ENCODE peak calls at places on chromosomes 13 and 19, in eight cellular contexts. V is body of pancreas; Q is naive B cell; D is chondrocyte; B is NCI-H82; L is HTR-8/SVneo; P is DND-41; X is CD8-positive, alpha-beta memory T cell. M is an unnamed sample.

GRCh38 chr13:95035311-95036109 is 265.7 kb downstream of the ABCC4 start:
- DNase-seq in V (no peak), Q (no peak), D (no peak), B (peak; percentile 98), L (no peak), P (no peak), X (no peak), M (no peak)

GRCh38 chr19:4069331-4069959 is 2.7 kb upstream of the ZBTB7A start:
- DNase-seq in V (no peak), Q (no peak), D (no peak), B (no peak), L (no peak), P (peak; percentile 52), X (peak; percentile 56), M (no peak)

GRCh38 chr19:29837448-29837961 is 25.7 kb downstream of the CCNE1 start:
- DNase-seq in V (no peak), Q (peak; percentile 60), D (peak; percentile 53), B (no peak), L (no peak), P (no peak), X (no peak), M (no peak)

GRCh38 chr19:9793051-9793591 is 24.6 kb upstream of the ZNF846 start:
- DNase-seq in V (peak; percentile 48), Q (no peak), D (no peak), B (peak; percentile 59), L (no peak), P (peak; percentile 80), X (peak; percentile 55), M (no peak)

GRCh38 chr19:36215276-36216171 is 618 bp downstream of the ZNF146 start:
- DNase-seq in V (no peak), Q (no peak), D (no peak), B (peak; percentile 51), L (no peak), P (peak; percentile 22), X (no peak), M (no peak)

GRCh38 chr19:19643158-19644053 is at the start of gene GMIP:
- DNase-seq in V (peak; percentile 85), Q (peak; percentile 88), D (no peak), B (peak; percentile 85), L (peak; percentile 84), P (peak; percentile 87), X (peak; percentile 85), M (peak; percentile 86)

GRCh38 chr13:30829145-30829544 is 76.9 kb upstream of the MEDAG start:
- DNase-seq in V (no peak), Q (no peak), D (no peak), B (no peak), L (peak; percentile 46), P (no peak), X (no peak), M (peak; percentile 95)

GRCh38 chr13:74771964-74772363 is 637.8 kb upstream of the KLF12 start:
- DNase-seq in V (no peak), Q (no peak), D (no peak), B (no peak), L (peak; percentile 27), P (no peak), X (no peak), M (peak; percentile 25)

GRCh38 chr13:82675024-82675423 is 1207.2 kb downstream of the SLITRK1 start:
- DNase-seq in V (no peak), Q (no peak), D (no peak), B (no peak), L (no peak), P (no peak), X (no peak), M (no peak)

GRCh38 chr19:34145741-34146202 is 26.5 kb upstream of the LSM14A start:
- DNase-seq in V (peak; percentile 47), Q (peak; percentile 38), D (no peak), B (peak; percentile 78), L (peak; percentile 65), P (peak; percentile 62), X (peak; percentile 35), M (peak; percentile 60)

GRCh38 chr19:1646931-1647663 is 5.3 kb downstream of the TCF3 start:
- DNase-seq in V (no peak), Q (peak; percentile 31), D (no peak), B (no peak), L (no peak), P (no peak), X (no peak), M (no peak)

M was measured in RWPE1.